ENCODE peak calls at places on chromosomes 5 and 9, in four cellular contexts. P is AG09309, G is cardiac fibroblast, I is sigmoid colon. B is an unnamed sample.

GRCh38 chr9:70672136-70672535 is 257.7 kb upstream of the KLF9 start:
- DNase-seq in G (peak), I (no peak), P (no peak), B (no peak)

GRCh38 chr5:179599973-179600372 is 23.5 kb downstream of the HNRNPH1 start:
- DNase-seq in P (no peak), I (no peak), G (no peak), B (no peak)

GRCh38 chr5:33231935-33232334 is 208.8 kb upstream of the TARS1 start:
- DNase-seq in I (no peak), G (peak), P (peak), B (no peak)

GRCh38 chr9:127112056-127112455 is 10.4 kb downstream of the ANGPTL2 start:
- DNase-seq in G (no peak), P (no peak), I (no peak), B (no peak)

GRCh38 chr9:6630502-6631206 is 14.9 kb downstream of the GLDC start:
- DNase-seq in P (no peak), I (no peak), G (no peak), B (no peak)

GRCh38 chr5:80592105-80592504 is 22.0 kb upstream of the ANKRD34B start:
- DNase-seq in I (no peak), G (no peak), P (no peak), B (no peak)

GRCh38 chr5:116514521-116514920 is 60.1 kb downstream of the SEMA6A start:
- DNase-seq in P (no peak), G (no peak), I (no peak), B (no peak)

GRCh38 chr9:99752710-99753109 is 69.0 kb upstream of the NR4A3 start:
- DNase-seq in I (no peak), P (peak), G (peak), B (peak)

GRCh38 chr5:17373406-17374110 is 124.5 kb upstream of the TAF11L2 start:
- DNase-seq in P (no peak), G (no peak), I (no peak), B (no peak)

GRCh38 chr5:76716456-76717157 is 681 bp downstream of the F2R start:
- DNase-seq in I (no peak), P (no peak), G (peak), B (no peak)

GRCh38 chr5:165209101-165209727 is 1703.8 kb downstream of the MAT2B start:
- DNase-seq in G (peak), P (no peak), I (no peak), B (peak)

DNA sequence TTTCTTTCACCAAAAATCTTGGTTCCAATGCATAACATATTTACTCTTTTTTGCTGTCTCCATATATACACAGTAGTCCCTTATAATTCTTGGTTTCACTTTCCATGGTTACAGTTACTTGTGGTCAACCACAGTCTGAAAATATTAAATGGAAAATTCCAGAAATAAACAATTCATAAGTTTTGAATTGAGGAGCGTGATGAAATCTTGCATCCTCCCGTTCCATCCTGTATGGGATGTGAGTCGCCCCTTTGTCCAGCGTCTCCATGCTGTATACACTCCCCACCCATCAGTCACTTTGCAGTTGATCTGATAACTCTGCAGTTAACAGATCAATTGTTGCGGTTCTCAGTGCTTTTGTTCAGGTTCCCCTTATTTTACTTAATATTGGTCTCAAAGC is 11.5 kb upstream of the FAF2 start:
- DNase-seq in P (no peak), I (no peak), G (peak), B (peak)
- H3K4me3 ChIP-seq in P (no peak), I (no peak), G (no peak), B (no peak)

GRCh38 chr9:129619787-129620668 is 873 bp downstream of the C9orf50 start:
- DNase-seq in P (no peak), G (no peak), I (no peak), B (no peak)
- TF ChIP-seq CTCF in P (peak), G (no peak), I (no peak), B (peak)

GRCh38 chr5:82163459-82164108 is 114.6 kb downstream of the RPS23 start:
- DNase-seq in I (no peak), P (no peak), G (peak), B (peak)
- H3K4me3 ChIP-seq in I (no peak), P (no peak), G (no peak), B (no peak)

GRCh38 chr5:139091439-139092156 is 106.6 kb downstream of the SIL1 start:
- DNase-seq in I (no peak), P (no peak), G (peak), B (peak)
- TF ChIP-seq CTCF in I (peak), P (no peak), G (no peak), B (peak)

GRCh38 chr9:133978226-133979123 is 13.6 kb downstream of the VAV2 start:
- DNase-seq in I (peak), G (no peak), P (no peak), B (no peak)
- H3K4me3 ChIP-seq in I (peak), G (no peak), P (no peak), B (no peak)

GRCh38 chr9:20001058-20001457 is 212.2 kb upstream of the SLC24A2 start:
- DNase-seq in P (no peak), I (no peak), G (no peak), B (no peak)

GRCh38 chr9:19998153-19998552 is 209.3 kb upstream of the SLC24A2 start:
- DNase-seq in G (peak), I (no peak), P (no peak), B (no peak)

GRCh38 chr9:19995619-19996018 is 206.8 kb upstream of the SLC24A2 start:
- DNase-seq in P (no peak), I (no peak), G (no peak), B (no peak)

GRCh38 chr9:19998823-19999455 is 210.1 kb upstream of the SLC24A2 start:
- DNase-seq in I (no peak), P (peak), G (peak), B (peak)

DNA sequence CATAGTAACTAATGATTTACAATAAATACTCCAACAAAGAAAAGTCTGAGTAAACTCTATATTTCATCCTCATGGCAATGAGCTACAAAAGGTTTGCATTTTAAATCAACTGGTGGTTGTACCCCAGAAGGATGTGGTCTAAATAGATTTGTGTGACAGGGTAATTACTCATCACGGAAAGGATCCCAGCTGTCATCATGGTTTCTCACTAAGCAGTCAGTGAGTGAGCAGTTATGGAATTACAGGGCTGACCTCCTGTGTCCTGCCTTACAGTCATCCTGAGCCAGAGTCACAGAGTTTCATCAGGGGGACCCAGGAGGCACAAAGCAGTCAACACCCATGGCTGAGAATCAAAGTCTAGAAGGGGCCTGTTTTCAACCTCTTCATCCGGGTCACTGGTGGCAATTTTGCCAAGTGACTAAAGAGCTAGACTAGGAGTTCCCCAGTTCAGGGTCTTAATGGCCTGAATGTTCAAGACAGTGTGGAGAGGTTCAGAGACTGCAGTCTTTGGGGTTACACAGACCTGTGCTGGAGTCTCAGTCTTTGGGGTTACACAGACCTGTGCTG is 210.7 kb upstream of the SLC24A2 start:
- DNase-seq in G (peak), P (peak), I (no peak), B (peak)
- TF ChIP-seq CTCF in G (no peak), P (no peak), I (no peak), B (no peak)

GRCh38 chr5:40355842-40356241 is 323.9 kb upstream of the PTGER4 start:
- DNase-seq in G (no peak), I (no peak), P (no peak), B (no peak)
- H3K4me3 ChIP-seq in G (no peak), I (no peak), P (no peak), B (no peak)

GRCh38 chr5:37812365-37812764 is 27.5 kb downstream of the GDNF start:
- DNase-seq in G (peak), I (no peak), P (no peak), B (no peak)
- TF ChIP-seq CTCF in G (no peak), I (no peak), P (no peak), B (no peak)

DNA sequence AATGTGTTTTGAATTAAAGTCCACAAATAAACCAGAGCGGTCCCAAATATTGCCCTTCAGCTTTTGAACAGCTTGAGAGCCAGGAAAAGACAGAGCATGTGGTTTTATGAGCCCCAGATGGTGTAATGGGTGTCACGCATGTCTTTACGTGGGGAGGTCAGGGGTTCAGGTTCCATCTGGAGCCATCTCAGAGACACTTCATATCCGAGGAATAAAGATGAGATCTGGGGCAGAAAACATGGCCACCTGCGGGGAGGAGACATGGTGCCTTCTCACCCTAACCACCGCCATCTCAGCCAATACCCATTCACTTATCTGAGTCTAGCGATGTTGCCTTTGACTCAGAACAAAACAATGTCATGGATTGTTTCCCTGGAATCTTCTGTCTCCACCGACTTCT is 42.6 kb upstream of the ROR2 start:
- DNase-seq in I (no peak), G (no peak), P (peak), B (peak)
- H3K4me3 ChIP-seq in I (no peak), G (no peak), P (peak), B (no peak)

DNA sequence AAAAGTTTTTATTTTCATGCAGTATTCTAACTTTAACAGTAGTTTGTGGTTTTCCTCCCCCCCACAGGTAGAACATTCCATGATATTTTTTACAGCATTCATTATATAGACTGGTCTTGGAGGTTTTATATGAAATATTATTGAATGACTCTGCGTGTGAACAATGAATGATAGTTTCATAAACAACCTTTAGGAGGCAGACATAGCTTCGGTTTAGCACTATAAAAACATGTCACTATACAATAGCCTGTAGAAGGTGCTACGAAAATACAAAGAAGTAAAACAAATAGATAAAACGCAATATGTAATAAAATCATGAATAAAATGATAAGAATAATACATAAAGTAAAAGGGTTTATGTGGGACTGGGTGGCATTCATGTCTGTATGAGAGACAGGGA is 8.5 kb downstream of the KLF4 start:
- DNase-seq in I (no peak), G (peak), P (no peak), B (no peak)
- TF ChIP-seq CTCF in I (no peak), G (peak), P (peak), B (peak)